ENCODE peak calls at places on chromosomes 3 and 15, in six cellular contexts. N is SK-N-DZ, I is ovary, O is HFF-Myc, W is WTC11, F is GM10248. L is an unnamed sample.

GRCh38 chr15:82750831-82751181 is 41.1 kb upstream of the AP3B2 start:
- DNase-seq in W (no peak), I (no peak), N (no peak), O (no peak), F (peak), L (no peak)

GRCh38 chr3:1752205-1752604 is 346.5 kb upstream of the CNTN4 start:
- DNase-seq in N (no peak), F (no peak), W (no peak), I (no peak), O (no peak), L (no peak)

GRCh38 chr3:9193211-9193610 is 56.2 kb downstream of the SRGAP3 start:
- DNase-seq in N (no peak), I (no peak), O (no peak), F (no peak), W (no peak), L (no peak)

GRCh38 chr3:138180375-138181029 is 5.8 kb upstream of the DBR1 start:
- DNase-seq in N (peak), F (peak), I (no peak), W (no peak), O (no peak), L (no peak)

GRCh38 chr3:170815340-170815739 is 54.7 kb downstream of the RPL22L1 start:
- DNase-seq in O (no peak), W (peak), F (no peak), N (peak), I (no peak), L (no peak)

GRCh38 chr3:112650472-112650871 is 9.5 kb upstream of the CCDC80 start:
- DNase-seq in I (no peak), O (no peak), W (no peak), F (no peak), N (no peak), L (no peak)

GRCh38 chr3:13569641-13570390 is 20.9 kb downstream of the FBLN2 start:
- DNase-seq in W (no peak), O (no peak), I (no peak), N (no peak), F (no peak), L (no peak)

GRCh38 chr3:30631237-30631961 is 25.0 kb downstream of the TGFBR2 start:
- DNase-seq in N (no peak), O (no peak), F (no peak), W (no peak), I (no peak), L (no peak)

GRCh38 chr15:99590913-99591646 is 25.3 kb downstream of the MEF2A start:
- DNase-seq in N (no peak), F (no peak), W (no peak), O (no peak), I (no peak), L (no peak)

GRCh38 chr15:86221119-86221518 is 141.4 kb downstream of the AGBL1 start:
- DNase-seq in O (no peak), I (no peak), F (no peak), N (no peak), W (no peak), L (no peak)